ENCODE peak calls at places on chromosomes 4 and X, in nine cellular contexts. N is AG08396; H is activated CD8-positive, alpha-beta memory T cell treated with anti-CD3 and anti-CD28 coated beads for 4 hours; U is naive B cell; F is T follicular helper cell; G is mammary epithelial cell; Y is heart left ventricle; L is GM04503; A is NCI-H1694 treated with DMSO at 0.1 percent for 48 hours. S is an unnamed sample.

GRCh38 chr4:8019396-8020365 is 80.0 kb upstream of the AFAP1 start:
- DNase-seq in N (no peak), H (no peak), U (no peak), F (no peak), G (peak), Y (no peak), L (no peak), A (no peak), S (no peak)

GRCh38 chr4:189940178-189941004 is at the start of gene FRG1:
- DNase-seq in N (peak), H (peak), U (peak), F (peak), G (peak), Y (peak), L (peak), A (no peak), S (no peak)

GRCh38 chr4:54657556-54658313 is at the start of gene KIT:
- DNase-seq in N (peak), H (peak), U (peak), F (no peak), G (no peak), Y (peak), L (no peak), A (peak), S (peak)

GRCh38 chr4:82469776-82470345 is 39.5 kb downstream of the ENOPH1 start:
- DNase-seq in N (peak), H (no peak), U (no peak), F (no peak), G (peak), Y (no peak), L (peak), A (no peak), S (peak)

GRCh38 chrX:103919336-103919682 is 43.1 kb upstream of the TMSB15B start:
- DNase-seq in N (peak), H (no peak), U (peak), F (peak), G (no peak), Y (no peak), L (peak), A (peak), S (peak)

GRCh38 chrX:71095033-71095432 is 618 bp upstream of the FOXO4 start:
- DNase-seq in N (no peak), H (no peak), U (no peak), F (no peak), G (no peak), Y (no peak), L (no peak), A (no peak), S (no peak)

GRCh38 chr4:182177166-182177565 is 66.0 kb upstream of the TENM3 start:
- DNase-seq in N (no peak), H (no peak), U (no peak), F (no peak), G (no peak), Y (no peak), L (no peak), A (no peak), S (no peak)

GRCh38 chr4:85681194-85681803 is 206.3 kb downstream of the ARHGAP24 start:
- DNase-seq in N (peak), H (no peak), U (peak), F (no peak), G (peak), Y (no peak), L (peak), A (no peak), S (peak)

GRCh38 chr4:22962186-22962786 is 269.5 kb downstream of the GBA3 start:
- DNase-seq in N (no peak), H (no peak), U (no peak), F (no peak), G (peak), Y (no peak), L (peak), A (peak), S (no peak)

GRCh38 chrX:40167240-40168182 is 69.8 kb upstream of the BCOR start:
- DNase-seq in N (peak), H (no peak), U (no peak), F (no peak), G (no peak), Y (peak), L (no peak), A (no peak), S (no peak)

GRCh38 chr4:6419452-6420028 is 52.9 kb downstream of the PPP2R2C start:
- DNase-seq in N (no peak), H (no peak), U (no peak), F (no peak), G (no peak), Y (no peak), L (no peak), A (no peak), S (no peak)

GRCh38 chrX:132954323-132954722 is 4.1 kb downstream of the HS6ST2 start:
- DNase-seq in N (no peak), H (no peak), U (no peak), F (no peak), G (no peak), Y (no peak), L (no peak), A (no peak), S (no peak)

GRCh38 chrX:148620023-148620422 is 119.6 kb downstream of the AFF2 start:
- DNase-seq in N (no peak), H (no peak), U (no peak), F (no peak), G (peak), Y (no peak), L (peak), A (no peak), S (no peak)

GRCh38 chrX:39755152-39756032 is 342.4 kb downstream of the BCOR start:
- DNase-seq in N (peak), H (no peak), U (no peak), F (no peak), G (peak), Y (peak), L (peak), A (peak), S (no peak)

GRCh38 chr4:150236626-150237025 is 158.4 kb downstream of the DCLK2 start:
- DNase-seq in N (no peak), H (no peak), U (no peak), F (no peak), G (no peak), Y (no peak), L (no peak), A (no peak), S (no peak)

GRCh38 chr4:94508841-94509240 is 57.1 kb downstream of the PDLIM5 start:
- DNase-seq in N (no peak), H (no peak), U (no peak), F (no peak), G (no peak), Y (no peak), L (peak), A (no peak), S (no peak)

S was measured in GDM1.